ENCODE peak calls at places on chromosomes 5 and 9, in six cellular contexts. One of them, this sample, is unnamed.

GRCh38 chr5:165559645-165560044 is 2054.2 kb downstream of the MAT2B start:
- DNase-seq in ELR: no peak
- DNase-seq in cardiac fibroblast: no peak
- DNase-seq in neuronal stem cell: no peak
- DNase-seq in left colon: no peak
- DNase-seq in ELF-1: peak; percentile 10
- DNase-seq in this sample: no peak

GRCh38 chr5:157366741-157367684 is 93.0 kb upstream of the NIPAL4 start:
- DNase-seq in ELR: peak; percentile 77
- DNase-seq in cardiac fibroblast: peak; percentile 89
- DNase-seq in neuronal stem cell: no peak
- DNase-seq in left colon: no peak
- DNase-seq in ELF-1: peak; percentile 67
- DNase-seq in this sample: peak; percentile 85

GRCh38 chr5:117800261-117800660 is 1188.1 kb downstream of the DTWD2 start:
- DNase-seq in ELR: peak; percentile 35
- DNase-seq in cardiac fibroblast: peak; percentile 71
- DNase-seq in neuronal stem cell: no peak
- DNase-seq in left colon: no peak
- DNase-seq in ELF-1: no peak
- DNase-seq in this sample: peak; percentile 30

GRCh38 chr9:119283118-119283794 is 86.0 kb downstream of the BRINP1 start:
- DNase-seq in ELR: no peak
- DNase-seq in cardiac fibroblast: no peak
- DNase-seq in neuronal stem cell: no peak
- DNase-seq in left colon: no peak
- DNase-seq in ELF-1: peak; percentile 54
- DNase-seq in this sample: no peak

GRCh38 chr9:34717996-34718614 is 8.2 kb upstream of the CCL21 start:
- DNase-seq in ELR: peak; percentile 32
- DNase-seq in cardiac fibroblast: no peak
- DNase-seq in neuronal stem cell: no peak
- DNase-seq in left colon: no peak
- DNase-seq in ELF-1: no peak
- DNase-seq in this sample: peak; percentile 43

GRCh38 chr9:78035369-78035993 is 3.9 kb upstream of the GNAQ start:
- DNase-seq in ELR: peak; percentile 82
- DNase-seq in cardiac fibroblast: peak; percentile 92
- DNase-seq in neuronal stem cell: peak; percentile 74
- DNase-seq in left colon: peak; percentile 41
- DNase-seq in ELF-1: peak; percentile 80
- DNase-seq in this sample: peak; percentile 85

GRCh38 chr9:92097997-92098482 is 17.2 kb downstream of the SPTLC1 start:
- DNase-seq in ELR: no peak
- DNase-seq in cardiac fibroblast: peak; percentile 80
- DNase-seq in neuronal stem cell: no peak
- DNase-seq in left colon: peak; percentile 96
- DNase-seq in ELF-1: peak; percentile 97
- DNase-seq in this sample: no peak

GRCh38 chr9:98056403-98057094 is at the start of gene NANS:
- DNase-seq in ELR: peak; percentile 98
- DNase-seq in cardiac fibroblast: peak; percentile 96
- DNase-seq in neuronal stem cell: peak; percentile 87
- DNase-seq in left colon: peak; percentile 96
- DNase-seq in ELF-1: peak; percentile 92
- DNase-seq in this sample: peak; percentile 95

GRCh38 chr5:36078430-36078829 is 11.7 kb upstream of the UGT3A2 start:
- DNase-seq in ELR: no peak
- DNase-seq in cardiac fibroblast: no peak
- DNase-seq in neuronal stem cell: no peak
- DNase-seq in left colon: no peak
- DNase-seq in ELF-1: no peak
- DNase-seq in this sample: no peak

GRCh38 chr5:90408571-90409317 is 812 bp downstream of the CETN3 start:
- DNase-seq in ELR: peak; percentile 26
- DNase-seq in cardiac fibroblast: peak; percentile 2
- DNase-seq in neuronal stem cell: peak; percentile 12
- DNase-seq in left colon: no peak
- DNase-seq in ELF-1: no peak
- DNase-seq in this sample: no peak

GRCh38 chr9:109639666-109640231 is 140.2 kb upstream of the PALM2AKAP2 start:
- DNase-seq in ELR: no peak
- DNase-seq in cardiac fibroblast: no peak
- DNase-seq in neuronal stem cell: no peak
- DNase-seq in left colon: no peak
- DNase-seq in ELF-1: no peak
- DNase-seq in this sample: no peak

GRCh38 chr9:18333157-18333556 is 140.8 kb upstream of the ADAMTSL1 start:
- DNase-seq in ELR: peak; percentile 58
- DNase-seq in cardiac fibroblast: peak; percentile 39
- DNase-seq in neuronal stem cell: no peak
- DNase-seq in left colon: no peak
- DNase-seq in ELF-1: no peak
- DNase-seq in this sample: no peak

GRCh38 chr5:172361566-172362238 is 78.1 kb upstream of the UBTD2 start:
- DNase-seq in ELR: peak; percentile 99
- DNase-seq in cardiac fibroblast: peak; percentile 97
- DNase-seq in neuronal stem cell: no peak
- DNase-seq in left colon: no peak
- DNase-seq in ELF-1: peak; percentile 31
- DNase-seq in this sample: peak; percentile 95

GRCh38 chr9:118577121-118577520 is 792.1 kb downstream of the BRINP1 start:
- DNase-seq in ELR: peak; percentile 91
- DNase-seq in cardiac fibroblast: peak; percentile 49
- DNase-seq in neuronal stem cell: no peak
- DNase-seq in left colon: no peak
- DNase-seq in ELF-1: no peak
- DNase-seq in this sample: peak; percentile 58

GRCh38 chr9:135971892-135972291 is 10.7 kb upstream of the UBAC1 start:
- DNase-seq in ELR: no peak
- DNase-seq in cardiac fibroblast: no peak
- DNase-seq in neuronal stem cell: peak; percentile 82
- DNase-seq in left colon: peak; percentile 80
- DNase-seq in ELF-1: peak; percentile 91
- DNase-seq in this sample: no peak

GRCh38 chr5:86709157-86709881 is 91.6 kb downstream of the COX7C start:
- DNase-seq in ELR: no peak
- DNase-seq in cardiac fibroblast: no peak
- DNase-seq in neuronal stem cell: no peak
- DNase-seq in left colon: no peak
- DNase-seq in ELF-1: no peak
- DNase-seq in this sample: no peak

GRCh38 chr5:33850100-33850594 is 41.6 kb downstream of the ADAMTS12 start:
- DNase-seq in ELR: peak; percentile 94
- DNase-seq in cardiac fibroblast: peak; percentile 51
- DNase-seq in neuronal stem cell: no peak
- DNase-seq in left colon: no peak
- DNase-seq in ELF-1: peak; percentile 66
- DNase-seq in this sample: peak; percentile 83

GRCh38 chr5:147509710-147510651 is at the start of gene DPYSL3:
- DNase-seq in ELR: peak; percentile 89
- DNase-seq in cardiac fibroblast: peak; percentile 88
- DNase-seq in neuronal stem cell: peak; percentile 68
- DNase-seq in left colon: peak; percentile 56
- DNase-seq in ELF-1: peak; percentile 83
- DNase-seq in this sample: peak; percentile 85

GRCh38 chr9:122005597-122005996 is 87.5 kb downstream of the TTLL11 start:
- DNase-seq in ELR: peak; percentile 82
- DNase-seq in cardiac fibroblast: peak; percentile 39
- DNase-seq in neuronal stem cell: no peak
- DNase-seq in left colon: no peak
- DNase-seq in ELF-1: no peak
- DNase-seq in this sample: peak; percentile 43

GRCh38 chr5:149550608-149551226 is 522 bp downstream of the CSNK1A1 start:
- DNase-seq in ELR: peak; percentile 42
- DNase-seq in cardiac fibroblast: peak; percentile 22
- DNase-seq in neuronal stem cell: no peak
- DNase-seq in left colon: peak; percentile 41
- DNase-seq in ELF-1: peak; percentile 17
- DNase-seq in this sample: no peak

GRCh38 chr5:78757269-78758053 is 108.9 kb upstream of the LHFPL2 start:
- DNase-seq in ELR: peak; percentile 47
- DNase-seq in cardiac fibroblast: peak; percentile 67
- DNase-seq in neuronal stem cell: no peak
- DNase-seq in left colon: no peak
- DNase-seq in ELF-1: peak; percentile 41
- DNase-seq in this sample: peak; percentile 72

GRCh38 chr9:26813247-26813646 is 79.4 kb downstream of the CAAP1 start:
- DNase-seq in ELR: no peak
- DNase-seq in cardiac fibroblast: no peak
- DNase-seq in neuronal stem cell: no peak
- DNase-seq in left colon: no peak
- DNase-seq in ELF-1: no peak
- DNase-seq in this sample: no peak

GRCh38 chr5:60670764-60671163 is 29.2 kb downstream of the DEPDC1B start:
- DNase-seq in ELR: no peak
- DNase-seq in cardiac fibroblast: no peak
- DNase-seq in neuronal stem cell: no peak
- DNase-seq in left colon: no peak
- DNase-seq in ELF-1: no peak
- DNase-seq in this sample: no peak

GRCh38 chr5:34017254-34017653 is 9.4 kb upstream of the AMACR start:
- DNase-seq in ELR: no peak
- DNase-seq in cardiac fibroblast: no peak
- DNase-seq in neuronal stem cell: no peak
- DNase-seq in left colon: no peak
- DNase-seq in ELF-1: no peak
- DNase-seq in this sample: no peak

GRCh38 chr5:6236858-6237481 is 141.4 kb downstream of the MED10 start:
- DNase-seq in ELR: no peak
- DNase-seq in cardiac fibroblast: no peak
- DNase-seq in neuronal stem cell: no peak
- DNase-seq in left colon: no peak
- DNase-seq in ELF-1: no peak
- DNase-seq in this sample: no peak

GRCh38 chr9:91727316-91727861 is 222.6 kb downstream of the ROR2 start:
- DNase-seq in ELR: peak; percentile 64
- DNase-seq in cardiac fibroblast: peak; percentile 61
- DNase-seq in neuronal stem cell: peak; percentile 46
- DNase-seq in left colon: no peak
- DNase-seq in ELF-1: peak; percentile 81
- DNase-seq in this sample: peak; percentile 66

GRCh38 chr5:1280177-1281037 is 14.5 kb downstream of the TERT start:
- DNase-seq in ELR: peak; percentile 48
- DNase-seq in cardiac fibroblast: no peak
- DNase-seq in neuronal stem cell: no peak
- DNase-seq in left colon: peak; percentile 18
- DNase-seq in ELF-1: no peak
- DNase-seq in this sample: no peak

GRCh38 chr5:27083763-27084420 is 45.5 kb upstream of the CDH9 start:
- DNase-seq in ELR: no peak
- DNase-seq in cardiac fibroblast: peak; percentile 18
- DNase-seq in neuronal stem cell: no peak
- DNase-seq in left colon: no peak
- DNase-seq in ELF-1: no peak
- DNase-seq in this sample: no peak

GRCh38 chr5:35237580-35238376 is 7.5 kb upstream of the PRLR start:
- DNase-seq in ELR: no peak
- DNase-seq in cardiac fibroblast: no peak
- DNase-seq in neuronal stem cell: no peak
- DNase-seq in left colon: no peak
- DNase-seq in ELF-1: no peak
- DNase-seq in this sample: no peak

GRCh38 chr9:108535526-108535925 is 320.3 kb downstream of the ACTL7B start:
- DNase-seq in ELR: peak; percentile 63
- DNase-seq in cardiac fibroblast: no peak
- DNase-seq in neuronal stem cell: no peak
- DNase-seq in left colon: no peak
- DNase-seq in ELF-1: no peak
- DNase-seq in this sample: no peak

GRCh38 chr9:18905033-18905882 is 127.8 kb downstream of the SAXO1 start:
- DNase-seq in ELR: peak; percentile 95
- DNase-seq in cardiac fibroblast: peak; percentile 44
- DNase-seq in neuronal stem cell: no peak
- DNase-seq in left colon: no peak
- DNase-seq in ELF-1: no peak
- DNase-seq in this sample: no peak

This sample was measured in mesenchymal stem cell.